ENCODE peak calls at places on chromosomes 5 and 9, in ten cellular contexts. F is mesendoderm; I is GM20000; C is SJSA1; A is stimulated activated CD4-positive, alpha-beta T cell treated with anti-CD3 and anti-CD28 coated beads, Interleukin-1b, Interleukin-23, amount 100 ng/mL, for 24 hours; B is EL; M is AG04449; Q is GM23338; V is HFF-Myc; D is osteocyte. T is an unnamed sample.

GRCh38 chr9:96618209-96619108 is 1.2 kb downstream of the CDC14B start:
- DNase-seq in I (peak; percentile 34), M (no peak), A (no peak), B (peak; percentile 73), V (no peak), Q (peak; percentile 34), C (peak; percentile 67), F (peak; percentile 44), D (no peak), T (no peak)

GRCh38 chr5:176658817-176659216 is 11.5 kb downstream of the TSPAN17 start:
- DNase-seq in A (no peak), I (peak; percentile 26), Q (no peak), V (no peak), F (no peak), C (no peak), B (no peak), D (no peak), M (no peak), T (no peak)

GRCh38 chr9:134304712-134305111 is 21.5 kb upstream of the RXRA start:
- DNase-seq in F (no peak), A (no peak), C (no peak), V (no peak), M (no peak), Q (no peak), B (no peak), I (no peak), D (no peak), T (no peak)

GRCh38 chr5:172361566-172362238 is 78.1 kb upstream of the UBTD2 start:
- DNase-seq in C (peak; percentile 63), F (peak; percentile 66), D (no peak), M (peak; percentile 99), I (no peak), B (peak; percentile 100), A (peak; percentile 7), Q (no peak), V (peak; percentile 81), T (no peak)

GRCh38 chr9:135221576-135221950 is 134.1 kb downstream of the OLFM1 start:
- DNase-seq in V (no peak), I (no peak), Q (no peak), A (no peak), D (no peak), F (no peak), B (no peak), M (no peak), C (no peak), T (no peak)

GRCh38 chr5:143201589-143201988 is 201.9 kb downstream of the NR3C1 start:
- DNase-seq in D (no peak), B (no peak), M (no peak), C (no peak), A (no peak), F (no peak), I (no peak), V (no peak), Q (no peak), T (no peak)

GRCh38 chr9:89095755-89096154 is 82.9 kb downstream of the SHC3 start:
- DNase-seq in C (no peak), V (no peak), Q (no peak), I (no peak), F (no peak), A (no peak), B (peak; percentile 4), M (no peak), D (no peak), T (no peak)

GRCh38 chr9:124551472-124552339 is 44.5 kb upstream of the NR5A1 start:
- DNase-seq in B (peak; percentile 80), D (no peak), I (peak; percentile 55), F (peak; percentile 85), A (peak; percentile 7), Q (peak; percentile 88), M (no peak), C (peak; percentile 66), V (no peak), T (peak; percentile 38)

GRCh38 chr9:127822108-127822507 is 19.4 kb downstream of the FPGS start:
- DNase-seq in D (no peak), V (no peak), M (no peak), F (no peak), I (no peak), C (no peak), Q (no peak), B (no peak), A (no peak), T (no peak)

GRCh38 chr9:121529237-121529987 is 29.8 kb upstream of the GGTA1 start:
- DNase-seq in B (peak; percentile 98), C (no peak), Q (no peak), F (no peak), A (no peak), D (peak; percentile 89), M (peak; percentile 70), V (peak; percentile 96), I (no peak), T (peak; percentile 80)

GRCh38 chr5:96288166-96288844 is 144.7 kb downstream of the PCSK1 start:
- DNase-seq in D (no peak), V (no peak), M (no peak), I (no peak), B (peak; percentile 12), C (no peak), F (no peak), Q (no peak), A (no peak), T (no peak)

GRCh38 chr5:102867999-102868662 is 113.0 kb downstream of the PAM start:
- DNase-seq in I (no peak), Q (no peak), B (peak; percentile 31), V (no peak), A (no peak), C (no peak), D (no peak), F (no peak), M (no peak), T (no peak)

GRCh38 chr9:38138276-38138675 is 69.2 kb upstream of the SHB start:
- DNase-seq in D (no peak), F (no peak), A (no peak), C (no peak), B (no peak), V (no peak), I (no peak), Q (no peak), M (no peak), T (no peak)

GRCh38 chr5:116576043-116576713 is 1.6 kb upstream of the SEMA6A start:
- DNase-seq in D (peak; percentile 88), M (no peak), Q (peak; percentile 93), A (peak; percentile 46), I (peak; percentile 89), B (peak; percentile 45), V (peak; percentile 4), F (peak; percentile 95), C (peak; percentile 65), T (no peak)

GRCh38 chr9:134619456-134619982 is 22.1 kb upstream of the COL5A1 start:
- DNase-seq in Q (no peak), B (no peak), A (no peak), D (no peak), M (no peak), I (no peak), F (no peak), V (no peak), C (peak; percentile 30), T (no peak)

GRCh38 chr5:94778299-94778698 is 159.8 kb downstream of the SLF1 start:
- DNase-seq in A (no peak), D (no peak), C (no peak), Q (peak; percentile 35), V (no peak), F (peak; percentile 42), M (no peak), B (no peak), I (no peak), T (no peak)

T was measured in brain pericyte.